ENCODE peak calls at places on chromosomes 6 and 20, in four cellular contexts. One of them, this sample, is unnamed.

GRCh38 chr6:158567871-158568401 is 8.0 kb downstream of the TMEM181 start:
- DNase-seq in neuronal stem cell: no peak
- DNase-seq in mesenchymal stem cell: no peak
- DNase-seq in trophoblast cell: no peak
- DNase-seq in this sample: no peak

GRCh38 chr6:36207155-36207554 is 10.6 kb downstream of the BRPF3 start:
- DNase-seq in neuronal stem cell: no peak
- DNase-seq in mesenchymal stem cell: no peak
- DNase-seq in trophoblast cell: no peak
- DNase-seq in this sample: no peak

GRCh38 chr6:44630125-44631028 is 242.9 kb downstream of the CDC5L start:
- DNase-seq in neuronal stem cell: peak; percentile 44
- DNase-seq in mesenchymal stem cell: peak; percentile 68
- DNase-seq in trophoblast cell: peak; percentile 58
- DNase-seq in this sample: peak; percentile 94

GRCh38 chr20:9185511-9185910 is 116.6 kb downstream of the PLCB4 start:
- DNase-seq in neuronal stem cell: no peak
- DNase-seq in mesenchymal stem cell: peak; percentile 73
- DNase-seq in trophoblast cell: no peak
- DNase-seq in this sample: peak; percentile 70

GRCh38 chr6:90087103-90087833 is 193.0 kb downstream of the GJA10 start:
- DNase-seq in neuronal stem cell: no peak
- DNase-seq in mesenchymal stem cell: peak; percentile 43
- DNase-seq in trophoblast cell: no peak
- DNase-seq in this sample: no peak

GRCh38 chr6:167917755-167918154 is 79.7 kb upstream of the KIF25 start:
- DNase-seq in neuronal stem cell: no peak
- DNase-seq in mesenchymal stem cell: no peak
- DNase-seq in trophoblast cell: no peak
- DNase-seq in this sample: no peak

GRCh38 chr6:42300701-42301100 is 83.0 kb upstream of the MRPS10 start:
- DNase-seq in neuronal stem cell: no peak
- DNase-seq in mesenchymal stem cell: no peak
- DNase-seq in trophoblast cell: no peak
- DNase-seq in this sample: no peak

GRCh38 chr6:28683945-28684538 is 158.4 kb downstream of the GPX5 start:
- DNase-seq in neuronal stem cell: peak; percentile 35
- DNase-seq in mesenchymal stem cell: peak; percentile 58
- DNase-seq in trophoblast cell: no peak
- DNase-seq in this sample: peak; percentile 71

GRCh38 chr20:64158346-64159285 is 5.6 kb upstream of the MYT1 start:
- DNase-seq in neuronal stem cell: no peak
- DNase-seq in mesenchymal stem cell: no peak
- DNase-seq in trophoblast cell: no peak
- DNase-seq in this sample: no peak

GRCh38 chr6:36757206-36757605 is 59.6 kb downstream of the RAB44 start:
- DNase-seq in neuronal stem cell: no peak
- DNase-seq in mesenchymal stem cell: no peak
- DNase-seq in trophoblast cell: no peak
- DNase-seq in this sample: no peak

GRCh38 chr6:98539669-98540207 is 294.6 kb upstream of the POU3F2 start:
- DNase-seq in neuronal stem cell: no peak
- DNase-seq in mesenchymal stem cell: no peak
- DNase-seq in trophoblast cell: no peak
- DNase-seq in this sample: peak; percentile 39

GRCh38 chr20:19522080-19522801 is 235.8 kb upstream of the RIN2 start:
- DNase-seq in neuronal stem cell: no peak
- DNase-seq in mesenchymal stem cell: no peak
- DNase-seq in trophoblast cell: no peak
- DNase-seq in this sample: no peak

GRCh38 chr6:11092654-11093053 is 980 bp upstream of the SMIM13 start:
- DNase-seq in neuronal stem cell: no peak
- DNase-seq in mesenchymal stem cell: no peak
- DNase-seq in trophoblast cell: no peak
- DNase-seq in this sample: no peak

GRCh38 chr6:35052694-35053565 is 88.2 kb downstream of the TCP11 start:
- DNase-seq in neuronal stem cell: peak; percentile 57
- DNase-seq in mesenchymal stem cell: peak; percentile 75
- DNase-seq in trophoblast cell: no peak
- DNase-seq in this sample: no peak

GRCh38 chr20:33653900-33654596 is 8.1 kb upstream of the C20orf144 start:
- DNase-seq in neuronal stem cell: no peak
- DNase-seq in mesenchymal stem cell: no peak
- DNase-seq in trophoblast cell: peak; percentile 64
- DNase-seq in this sample: peak; percentile 22

GRCh38 chr6:158754738-158755137 is 64.4 kb downstream of the EZR start:
- DNase-seq in neuronal stem cell: no peak
- DNase-seq in mesenchymal stem cell: no peak
- DNase-seq in trophoblast cell: no peak
- DNase-seq in this sample: no peak

GRCh38 chr6:107977283-107977682 is 19.3 kb upstream of the SEC63 start:
- DNase-seq in neuronal stem cell: no peak
- DNase-seq in mesenchymal stem cell: peak; percentile 39
- DNase-seq in trophoblast cell: no peak
- DNase-seq in this sample: peak; percentile 60

GRCh38 chr6:137341721-137342195 is 122.6 kb upstream of the IFNGR1 start:
- DNase-seq in neuronal stem cell: no peak
- DNase-seq in mesenchymal stem cell: no peak
- DNase-seq in trophoblast cell: no peak
- DNase-seq in this sample: peak; percentile 33

GRCh38 chr6:44047801-44048200 is 79.5 kb downstream of the MRPL14 start:
- DNase-seq in neuronal stem cell: no peak
- DNase-seq in mesenchymal stem cell: no peak
- DNase-seq in trophoblast cell: no peak
- DNase-seq in this sample: no peak

GRCh38 chr6:42281570-42281969 is 63.9 kb upstream of the MRPS10 start:
- DNase-seq in neuronal stem cell: no peak
- DNase-seq in mesenchymal stem cell: no peak
- DNase-seq in trophoblast cell: no peak
- DNase-seq in this sample: no peak

GRCh38 chr6:63487123-63487813 is 85.0 kb upstream of the LOC128125822 start:
- DNase-seq in neuronal stem cell: no peak
- DNase-seq in mesenchymal stem cell: no peak
- DNase-seq in trophoblast cell: no peak
- DNase-seq in this sample: no peak

GRCh38 chr6:15986027-15986629 is 142.8 kb upstream of the MYLIP start:
- DNase-seq in neuronal stem cell: no peak
- DNase-seq in mesenchymal stem cell: no peak
- DNase-seq in trophoblast cell: no peak
- DNase-seq in this sample: no peak

GRCh38 chr6:143180860-143181259 is 120.2 kb downstream of the AIG1 start:
- DNase-seq in neuronal stem cell: no peak
- DNase-seq in mesenchymal stem cell: no peak
- DNase-seq in trophoblast cell: no peak
- DNase-seq in this sample: no peak

GRCh38 chr20:9359561-9360308 is 154.7 kb upstream of the LAMP5 start:
- DNase-seq in neuronal stem cell: peak; percentile 56
- DNase-seq in mesenchymal stem cell: peak; percentile 80
- DNase-seq in trophoblast cell: peak; percentile 42
- DNase-seq in this sample: peak; percentile 59

DNA sequence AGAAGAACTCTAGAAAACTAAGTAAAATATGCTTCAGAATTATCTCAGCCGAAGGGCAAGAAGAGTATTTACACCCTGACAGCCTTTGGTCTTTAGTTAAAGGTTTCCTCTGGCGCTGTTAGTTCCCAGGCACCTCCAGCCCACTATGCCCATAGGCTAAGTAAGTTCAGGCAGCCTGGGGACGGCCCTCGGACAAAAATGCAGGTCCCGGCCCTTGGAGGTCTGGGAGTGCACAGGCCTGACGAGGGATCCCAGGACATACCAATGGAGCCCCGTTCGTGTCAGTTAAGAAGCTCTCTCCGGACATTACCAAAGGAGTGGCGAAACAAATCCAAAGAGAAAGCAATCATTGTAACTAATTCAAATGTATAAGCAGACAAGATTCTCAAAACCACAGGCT is 311.8 kb downstream of the CD83 start:
- DNase-seq in neuronal stem cell: no peak
- DNase-seq in mesenchymal stem cell: no peak
- DNase-seq in trophoblast cell: no peak
- DNase-seq in this sample: peak; percentile 76
- H3K18ac ChIP-seq in neuronal stem cell: no peak overlapping the region
- H3K18ac ChIP-seq in mesenchymal stem cell: no peak overlapping the region
- H3K18ac ChIP-seq in trophoblast cell: no peak overlapping the region
- H3K18ac ChIP-seq in this sample: no peak overlapping the region

GRCh38 chr6:111228094-111228493 is 140.8 kb downstream of the SLC16A10 start:
- DNase-seq in neuronal stem cell: no peak
- DNase-seq in mesenchymal stem cell: no peak
- DNase-seq in trophoblast cell: no peak
- DNase-seq in this sample: no peak
- H2BK120ac ChIP-seq in neuronal stem cell: no peak overlapping the region
- H2BK120ac ChIP-seq in mesenchymal stem cell: no peak overlapping the region
- H2BK120ac ChIP-seq in trophoblast cell: no peak overlapping the region
- H2BK120ac ChIP-seq in this sample: no peak overlapping the region

DNA sequence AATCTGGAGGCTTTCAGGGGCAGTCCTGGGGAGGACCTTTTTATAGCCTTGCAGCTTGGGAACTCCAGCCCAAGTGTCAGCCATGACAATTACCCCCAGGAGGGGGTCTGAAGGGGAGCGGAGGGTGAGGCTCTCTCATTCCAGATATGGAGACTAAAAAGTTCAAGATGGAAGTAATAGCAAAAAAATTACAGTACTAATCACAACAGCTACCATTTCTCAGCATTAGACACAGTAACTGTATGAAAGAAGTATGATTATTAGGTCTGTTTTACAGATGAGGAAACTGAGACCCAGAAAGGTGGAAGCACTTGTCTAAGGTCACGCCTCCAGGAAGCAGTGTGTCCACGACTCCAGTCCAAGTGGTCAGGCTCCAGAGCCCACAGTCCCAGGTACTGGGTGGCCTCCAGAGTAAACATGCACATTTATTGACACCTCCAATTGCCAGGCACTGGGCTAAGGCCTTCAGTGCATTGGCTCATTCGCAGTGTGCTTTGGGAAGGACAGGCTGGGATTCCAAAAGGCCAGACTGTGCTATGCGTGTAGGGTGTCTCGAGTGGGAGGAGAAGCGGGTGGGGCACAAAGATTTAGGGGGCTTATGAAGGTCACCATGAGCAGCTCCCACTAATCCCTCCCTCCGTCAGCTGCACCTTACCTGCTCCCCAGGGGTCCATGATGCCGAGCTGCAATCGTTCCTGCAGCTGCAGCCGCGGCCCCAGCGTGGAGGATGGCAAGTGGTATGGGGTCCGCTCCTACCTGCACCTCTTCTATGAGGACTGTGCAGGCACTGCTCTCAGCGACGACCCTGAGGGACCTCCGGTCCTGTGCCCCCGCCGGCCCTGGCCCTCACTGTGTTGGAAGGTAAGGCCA is 2.3 kb downstream of the NRSN2 start:
- DNase-seq in neuronal stem cell: no peak
- DNase-seq in mesenchymal stem cell: no peak
- DNase-seq in trophoblast cell: no peak
- DNase-seq in this sample: no peak
- H3K4me3 ChIP-seq in neuronal stem cell: no peak overlapping the region
- H3K4me3 ChIP-seq in mesenchymal stem cell: no peak overlapping the region
- H3K4me3 ChIP-seq in trophoblast cell: no peak overlapping the region
- H3K4me3 ChIP-seq in this sample: no peak overlapping the region

GRCh38 chr20:3240776-3241363 is 1.9 kb upstream of the SLC4A11 start:
- DNase-seq in neuronal stem cell: no peak
- DNase-seq in mesenchymal stem cell: no peak
- DNase-seq in trophoblast cell: no peak
- DNase-seq in this sample: no peak

GRCh38 chr20:3237958-3238615 is 903 bp downstream of the SLC4A11 start:
- DNase-seq in neuronal stem cell: peak; percentile 32
- DNase-seq in mesenchymal stem cell: no peak
- DNase-seq in trophoblast cell: no peak
- DNase-seq in this sample: no peak

GRCh38 chr20:3238616-3239025 is 369 bp downstream of the SLC4A11 start:
- DNase-seq in neuronal stem cell: peak; percentile 26
- DNase-seq in mesenchymal stem cell: peak; percentile 38
- DNase-seq in trophoblast cell: no peak
- DNase-seq in this sample: no peak

GRCh38 chr20:3239867-3240775 is 1.1 kb upstream of the SLC4A11 start:
- DNase-seq in neuronal stem cell: no peak
- DNase-seq in mesenchymal stem cell: peak; percentile 44
- DNase-seq in trophoblast cell: no peak
- DNase-seq in this sample: peak; percentile 59

GRCh38 chr20:3239026-3239866 is at the start of gene SLC4A11:
- DNase-seq in neuronal stem cell: peak; percentile 31
- DNase-seq in mesenchymal stem cell: peak; percentile 64
- DNase-seq in trophoblast cell: no peak
- DNase-seq in this sample: peak; percentile 69
- H3K18ac ChIP-seq in neuronal stem cell: peak within 1 kb of the TSS; percentile 97
- H3K18ac ChIP-seq in mesenchymal stem cell: peak within 1 kb of the TSS; percentile 28
- H3K18ac ChIP-seq in trophoblast cell: peak within 1 kb of the TSS; percentile 85
- H3K18ac ChIP-seq in this sample: peak within 1 kb of the TSS; percentile 7

This sample was measured in mesendoderm.